ENCODE peak calls at places on chromosomes 16 and 17, in five cellular contexts. E, F, N, P and V are unnamed samples.
A peak's percentile ranks its signal among the peaks of the same experiment; 100 is the strongest.

GRCh38 chr17:7114875-7115614 is 423 bp upstream of the ASGR2 start:
- DNase-seq in E (no peak), F (no peak), N (peak; percentile 43), P (peak; percentile 57), V (no peak)

GRCh38 chr16:2082171-2082982 is 34.6 kb downstream of the TSC2 start:
- DNase-seq in E (no peak), F (no peak), N (no peak), P (no peak), V (no peak)

GRCh38 chr17:34177642-34178041 is 77.4 kb upstream of the CCL2 start:
- DNase-seq in E (no peak), F (no peak), N (no peak), P (no peak), V (no peak)

GRCh38 chr16:11627822-11628457 is 40.3 kb upstream of the SNN start:
- DNase-seq in E (no peak), F (no peak), N (peak; percentile 40), P (no peak), V (no peak)

GRCh38 chr16:11449716-11450115 is 104.5 kb downstream of the RMI2 start:
- DNase-seq in E (no peak), F (no peak), N (no peak), P (no peak), V (no peak)

GRCh38 chr16:2969545-2970521 is 685 bp downstream of the PAQR4 start:
- DNase-seq in E (no peak), F (peak; percentile 89), N (peak; percentile 68), P (no peak), V (peak; percentile 46)

GRCh38 chr16:67437513-67437912 is 6.6 kb downstream of the HSD11B2 start:
- DNase-seq in E (no peak), F (no peak), N (no peak), P (no peak), V (no peak)

GRCh38 chr16:19432429-19432828 is 14.7 kb downstream of the TMC5 start:
- DNase-seq in E (no peak), F (no peak), N (no peak), P (no peak), V (no peak)

GRCh38 chr17:78432226-78432894 is 53.9 kb downstream of the PGS1 start:
- DNase-seq in E (no peak), F (no peak), N (no peak), P (no peak), V (no peak)

GRCh38 chr17:41520821-41521521 is 2.3 kb upstream of the KRT15 start:
- DNase-seq in E (no peak), F (no peak), N (no peak), P (no peak), V (no peak)

GRCh38 chr16:27726621-27727275 is 176.8 kb downstream of the KATNIP start:
- DNase-seq in E (no peak), F (no peak), N (no peak), P (peak; percentile 57), V (no peak)

GRCh38 chr17:73609688-73610210 is 34.5 kb downstream of the SDK2 start:
- DNase-seq in E (no peak), F (no peak), N (no peak), P (no peak), V (no peak)